ENCODE peak calls at places on chromosomes 11 and 22, in six cellular contexts. O, Q, M, S, Z and E are unnamed samples.

GRCh38 chr11:12088047-12088481 is 22.3 kb upstream of the MICAL2 start:
- DNase-seq in O (peak), Q (no peak), S (no peak), Z (peak), M (no peak), E (peak)

GRCh38 chr11:29527391-29527936 is 489.4 kb downstream of the KCNA4 start:
- DNase-seq in S (no peak), O (no peak), M (no peak), Z (peak), Q (no peak), E (no peak)

GRCh38 chr11:17550455-17551346 is 3.6 kb downstream of the OTOG start:
- DNase-seq in O (no peak), Q (no peak), Z (peak), M (no peak), S (no peak), E (peak)

GRCh38 chr11:69155302-69156198 is at the start of gene SMIM38:
- DNase-seq in O (no peak), S (no peak), M (no peak), Z (no peak), Q (no peak), E (no peak)

GRCh38 chr11:34161812-34162506 is 56.5 kb downstream of the NAT10 start:
- DNase-seq in Q (no peak), O (no peak), Z (peak), M (no peak), S (no peak), E (no peak)

GRCh38 chr11:17568944-17569343 is 21.9 kb downstream of the OTOG start:
- DNase-seq in O (no peak), Z (no peak), S (no peak), M (no peak), Q (no peak), E (no peak)

GRCh38 chr11:134736251-134737072 is 324.4 kb upstream of the B3GAT1 start:
- DNase-seq in S (no peak), Z (no peak), M (no peak), O (no peak), Q (no peak), E (no peak)

GRCh38 chr22:37545703-37546435 is 14.4 kb upstream of the CDC42EP1 start:
- DNase-seq in Z (peak), Q (no peak), M (peak), O (peak), S (no peak), E (peak)

GRCh38 chr11:131686836-131687235 is 316.4 kb downstream of the NTM start:
- DNase-seq in Z (no peak), S (no peak), O (no peak), Q (no peak), M (no peak), E (no peak)

GRCh38 chr11:18229501-18229900 is 7.1 kb downstream of the SAA4 start:
- DNase-seq in S (no peak), Z (no peak), M (no peak), O (no peak), Q (no peak), E (no peak)

GRCh38 chr11:2805388-2806057 is 80.1 kb downstream of the CDKN1C start:
- DNase-seq in S (no peak), Q (no peak), O (peak), Z (no peak), M (peak), E (no peak)

GRCh38 chr22:17213976-17214375 is 5.3 kb downstream of the ADA2 start:
- DNase-seq in M (no peak), Z (peak), Q (no peak), S (peak), O (peak), E (peak)

GRCh38 chr11:119318240-119319135 is 1.6 kb upstream of the MCAM start:
- DNase-seq in M (peak), Q (peak), O (peak), Z (peak), S (no peak), E (no peak)

GRCh38 chr11:93001812-93002211 is 32.4 kb downstream of the MTNR1B start:
- DNase-seq in M (no peak), Q (no peak), S (no peak), Z (no peak), O (no peak), E (no peak)

GRCh38 chr11:13000721-13001120 is 8.4 kb upstream of the RASSF10 start:
- DNase-seq in S (no peak), O (no peak), M (no peak), Z (no peak), Q (no peak), E (no peak)

GRCh38 chr11:58921778-58922390 is 17.4 kb upstream of the GLYATL1 start:
- DNase-seq in M (no peak), Z (no peak), S (no peak), Q (no peak), O (no peak), E (no peak)

GRCh38 chr11:63846897-63847296 is 8.0 kb downstream of the MARK2 start:
- DNase-seq in Q (no peak), O (no peak), Z (no peak), S (no peak), M (no peak), E (no peak)

GRCh38 chr11:63845305-63845704 is 6.4 kb downstream of the MARK2 start:
- DNase-seq in M (no peak), Q (no peak), Z (peak), O (no peak), S (no peak), E (no peak)

GRCh38 chr11:63845911-63846310 is 7.0 kb downstream of the MARK2 start:
- DNase-seq in S (no peak), Z (no peak), O (no peak), M (no peak), Q (no peak), E (peak)

GRCh38 chr11:63849691-63850090 is 10.8 kb downstream of the MARK2 start:
- DNase-seq in S (no peak), Z (no peak), O (no peak), Q (no peak), M (no peak), E (no peak)

GRCh38 chr11:63847363-63847762 is 8.5 kb downstream of the MARK2 start:
- DNase-seq in O (no peak), M (no peak), S (no peak), Z (no peak), Q (no peak), E (peak)
- H3K4me3 ChIP-seq in O (no peak), M (no peak), S (no peak), Z (no peak), Q (no peak), E (no peak)

DNA sequence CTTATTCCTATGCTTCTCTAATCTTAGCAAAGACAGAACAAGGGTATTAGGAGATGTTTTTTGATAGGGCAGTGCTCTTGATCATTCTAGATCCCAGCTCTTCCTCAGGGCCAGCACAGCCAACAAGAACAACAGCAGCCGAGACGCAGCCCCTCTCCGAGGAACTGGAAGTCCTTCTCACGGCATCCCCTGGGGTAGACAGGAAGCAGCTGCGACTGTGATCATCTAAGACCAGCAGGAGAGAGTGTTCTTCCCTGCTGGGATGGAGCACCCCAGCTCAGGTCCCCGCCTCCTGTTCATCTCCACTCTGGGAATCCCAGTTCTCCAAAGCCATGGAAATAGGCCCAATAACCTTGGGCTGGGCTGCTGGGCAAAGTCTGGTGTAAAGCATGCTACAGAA is 29.6 kb downstream of the IRAG1 start:
- DNase-seq in M (no peak), S (no peak), Q (no peak), O (no peak), Z (no peak), E (no peak)
- H3K27ac ChIP-seq in M (no peak), S (no peak), Q (no peak), O (no peak), Z (no peak), E (peak)

DNA sequence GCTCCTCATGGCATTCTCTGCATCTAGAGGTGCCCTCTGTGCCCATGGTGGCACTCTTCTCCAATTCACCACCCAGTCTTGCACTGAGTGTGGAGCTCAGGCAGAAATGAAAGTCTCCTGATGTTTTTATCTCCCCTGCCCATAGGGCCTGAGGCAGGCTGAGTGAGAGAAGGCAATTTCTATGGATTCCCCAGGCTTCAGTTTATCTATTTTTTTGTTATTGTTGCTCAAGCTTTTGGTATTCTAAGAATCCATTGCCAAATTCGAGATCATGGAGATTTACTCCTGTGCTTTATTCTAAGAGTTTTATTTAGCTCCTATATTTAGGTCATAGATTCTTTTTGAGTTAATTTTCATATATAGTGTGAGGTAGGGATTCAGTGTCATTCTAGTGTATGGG is 40.7 kb downstream of the TSPAN18 start:
- DNase-seq in Q (no peak), M (no peak), O (no peak), S (no peak), Z (peak), E (no peak)
- H3K4me3 ChIP-seq in Q (no peak), M (no peak), O (no peak), S (no peak), Z (no peak), E (no peak)

GRCh38 chr11:123594188-123594901 is 60.1 kb downstream of the SCN3B start:
- DNase-seq in Q (no peak), S (no peak), O (no peak), M (no peak), Z (peak), E (no peak)
- H3K27ac ChIP-seq in Q (no peak), S (no peak), O (no peak), M (no peak), Z (no peak), E (no peak)

GRCh38 chr22:41504397-41504796 is 35.5 kb downstream of the ACO2 start:
- DNase-seq in M (no peak), S (no peak), O (no peak), Q (no peak), Z (peak), E (peak)
- H3K4me3 ChIP-seq in M (no peak), S (no peak), O (no peak), Q (no peak), Z (no peak), E (no peak)

GRCh38 chr22:43288807-43289417 is 54.3 kb downstream of the SCUBE1 start:
- DNase-seq in O (no peak), M (no peak), Z (no peak), Q (no peak), S (no peak), E (no peak)
- H3K27ac ChIP-seq in O (peak), M (no peak), Z (no peak), Q (no peak), S (no peak), E (no peak)

GRCh38 chr11:75814369-75814685 is 683 bp upstream of the UVRAG start:
- DNase-seq in S (no peak), Z (no peak), O (no peak), Q (no peak), M (no peak), E (no peak)

GRCh38 chr11:75812542-75813040 is 2.4 kb upstream of the UVRAG start:
- DNase-seq in S (no peak), Z (no peak), M (no peak), O (no peak), Q (no peak), E (no peak)

GRCh38 chr11:75813126-75813525 is 1.9 kb upstream of the UVRAG start:
- DNase-seq in Z (no peak), Q (no peak), S (no peak), M (no peak), O (no peak), E (no peak)

GRCh38 chr11:75814686-75815344 is at the start of gene UVRAG:
- DNase-seq in O (peak), Q (peak), S (peak), Z (peak), M (peak), E (peak)

GRCh38 chr11:75813622-75814039 is 1.4 kb upstream of the UVRAG start:
- DNase-seq in S (no peak), Q (no peak), O (no peak), Z (peak), M (no peak), E (no peak)
- H3K4me3 ChIP-seq in S (no peak), Q (no peak), O (no peak), Z (no peak), M (no peak), E (no peak)

DNA sequence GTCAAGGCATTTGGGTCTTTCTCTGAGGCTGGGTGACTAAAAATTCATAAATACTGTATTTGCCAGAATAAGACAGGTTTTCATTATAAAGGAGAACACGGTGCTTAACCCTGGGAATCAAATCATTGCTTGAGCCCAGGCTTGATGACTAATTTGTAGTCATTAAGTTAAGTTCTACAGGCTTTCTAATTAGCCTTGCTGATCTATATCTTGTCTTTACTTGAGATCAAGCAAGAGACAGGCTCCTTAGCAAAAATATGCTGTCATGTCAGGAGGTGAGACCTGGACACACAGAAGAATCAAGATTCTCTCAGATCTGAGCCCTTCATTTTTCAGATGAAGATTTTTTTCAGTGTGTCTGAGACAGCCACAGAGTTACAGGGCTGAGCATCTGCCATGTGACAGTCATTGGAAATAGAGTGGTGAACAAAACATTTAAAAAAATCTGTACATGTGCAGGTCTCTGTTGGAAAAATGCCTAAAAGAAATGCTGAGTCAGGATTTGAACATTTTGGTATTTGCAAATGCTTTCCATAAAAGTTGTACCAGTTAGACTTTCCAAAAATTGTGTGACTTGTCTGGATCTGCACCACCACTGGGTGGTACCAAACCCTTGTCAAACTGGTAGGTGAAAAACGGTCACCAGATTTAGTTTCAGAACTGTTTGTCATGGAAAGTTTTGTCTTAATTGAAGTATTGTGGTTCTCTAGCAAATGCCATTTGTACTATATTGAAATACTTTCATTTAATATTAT is 14.7 kb downstream of the ACAT1 start:
- DNase-seq in Z (peak), M (no peak), S (no peak), O (no peak), Q (no peak), E (no peak)
- H3K27ac ChIP-seq in Z (peak), M (no peak), S (no peak), O (no peak), Q (no peak), E (no peak)

GRCh38 chr11:61880454-61880853 is 10.9 kb downstream of the FADS3 start:
- DNase-seq in M (no peak), O (no peak), Z (no peak), Q (no peak), S (no peak), E (no peak)

GRCh38 chr11:61879152-61879551 is 12.2 kb downstream of the FADS3 start:
- DNase-seq in M (no peak), Z (no peak), O (no peak), S (no peak), Q (no peak), E (no peak)

GRCh38 chr11:61882879-61883278 is 8.5 kb downstream of the FADS3 start:
- DNase-seq in Z (no peak), O (no peak), Q (no peak), S (no peak), M (no peak), E (no peak)

GRCh38 chr11:61881397-61881796 is 9.9 kb downstream of the FADS3 start:
- DNase-seq in Q (no peak), M (no peak), S (no peak), Z (no peak), O (no peak), E (no peak)

DNA sequence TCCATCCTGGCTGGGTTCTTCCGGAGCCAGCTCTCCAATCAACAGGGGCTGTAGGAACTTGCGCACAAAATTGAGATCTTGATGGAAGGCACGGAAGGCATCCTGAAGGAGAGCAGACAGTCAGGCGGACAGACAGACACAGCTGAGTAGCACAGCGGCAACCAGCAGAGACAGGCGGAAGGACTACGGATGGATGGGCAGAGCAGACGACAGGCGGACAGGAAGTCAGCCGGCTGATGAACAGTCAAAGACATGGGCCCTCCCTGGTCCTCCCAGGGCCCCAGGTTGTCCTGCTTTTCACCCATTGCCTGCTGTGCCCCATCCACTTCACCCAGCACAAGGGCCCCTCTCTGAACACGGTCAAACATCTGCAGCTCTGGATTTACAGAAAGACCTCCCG is 11.3 kb downstream of the FADS3 start:
- DNase-seq in S (no peak), Z (peak), Q (no peak), M (no peak), O (no peak), E (no peak)
- H3K4me3 ChIP-seq in S (no peak), Z (no peak), Q (no peak), M (no peak), O (no peak), E (no peak)

GRCh38 chr22:50471962-50472361 is 2.9 kb downstream of the SBF1 start:
- DNase-seq in M (no peak), O (no peak), S (no peak), Z (no peak), Q (no peak), E (no peak)

GRCh38 chr22:50471197-50471847 is 3.5 kb downstream of the SBF1 start:
- DNase-seq in M (no peak), O (no peak), S (peak), Z (no peak), Q (no peak), E (no peak)

GRCh38 chr22:50473855-50474671 is 772 bp downstream of the SBF1 start:
- DNase-seq in M (no peak), Q (no peak), O (peak), Z (peak), S (no peak), E (no peak)

GRCh38 chr22:50474711-50475651 is at the start of gene SBF1:
- DNase-seq in M (peak), S (peak), Z (peak), Q (peak), O (peak), E (peak)

GRCh38 chr22:50473088-50473487 is 1.7 kb downstream of the SBF1 start:
- DNase-seq in M (no peak), O (peak), S (peak), Q (peak), Z (peak), E (no peak)
- H3K27ac ChIP-seq in M (no peak), O (peak), S (no peak), Q (peak), Z (peak), E (no peak)